ENCODE peak calls at places on chromosomes 1 and 21, in four cellular contexts. M is fibroblast of the conjunctiva, L is NCI-H774, Y is WTC11. Q is an unnamed sample.

GRCh38 chr1:229570305-229570704 is 11.8 kb upstream of the ABCB10 start:
- DNase-seq in Y (no peak), M (no peak), L (no peak), Q (no peak)

GRCh38 chr1:233614173-233614742 is 352 bp downstream of the KCNK1 start:
- DNase-seq in L (peak), M (no peak), Y (peak), Q (peak)

GRCh38 chr1:162168935-162169545 is 99.5 kb downstream of the NOS1AP start:
- DNase-seq in L (no peak), Y (no peak), M (no peak), Q (no peak)

GRCh38 chr1:67732750-67733151 is 47.8 kb downstream of the GADD45A start:
- DNase-seq in M (no peak), Y (no peak), L (no peak), Q (no peak)

GRCh38 chr1:206715552-206716518 is 31.1 kb downstream of the MAPKAPK2 start:
- DNase-seq in L (no peak), M (no peak), Y (no peak), Q (no peak)

GRCh38 chr1:152026895-152027294 is 9.9 kb downstream of the S100A11 start:
- DNase-seq in L (no peak), Y (no peak), M (no peak), Q (no peak)

GRCh38 chr1:110787328-110788071 is 85.4 kb upstream of the CD53 start:
- DNase-seq in L (no peak), M (no peak), Y (no peak), Q (no peak)

GRCh38 chr1:1212780-1213152 is 1.2 kb downstream of the TNFRSF4 start:
- DNase-seq in L (no peak), Y (no peak), M (no peak), Q (no peak)

GRCh38 chr21:46189213-46189958 is 5.1 kb upstream of the SPATC1L start:
- DNase-seq in L (no peak), Y (no peak), M (no peak), Q (no peak)

GRCh38 chr1:39779137-39779536 is 8.0 kb upstream of the OXCT2 start:
- DNase-seq in Y (no peak), L (no peak), M (no peak), Q (no peak)

GRCh38 chr1:16146888-16147614 is 8.8 kb downstream of the EPHA2 start:
- DNase-seq in Y (no peak), L (no peak), M (no peak), Q (no peak)

GRCh38 chr1:21292991-21293536 is 2.8 kb upstream of the ECE1 start:
- DNase-seq in Y (no peak), L (no peak), M (no peak), Q (no peak)

GRCh38 chr1:89836252-89836996 is 15.6 kb downstream of the LRRC8D start:
- DNase-seq in Y (no peak), L (no peak), M (no peak), Q (no peak)

GRCh38 chr1:9687876-9688582 is 36.5 kb downstream of the PIK3CD start:
- DNase-seq in Y (peak), M (no peak), L (no peak), Q (no peak)

GRCh38 chr1:76433528-76433927 is 359.0 kb downstream of the ST6GALNAC3 start:
- DNase-seq in Y (no peak), L (no peak), M (peak), Q (no peak)

GRCh38 chr1:32414186-32414886 is 20.1 kb upstream of the BSDC1 start:
- DNase-seq in L (no peak), M (no peak), Y (no peak), Q (no peak)

GRCh38 chr1:23200885-23201284 is 16.4 kb downstream of the HTR1D start:
- DNase-seq in M (no peak), Y (no peak), L (no peak), Q (no peak)

GRCh38 chr1:215631040-215631439 is 63.9 kb downstream of the KCTD3 start:
- DNase-seq in L (no peak), Y (no peak), M (no peak), Q (no peak)

GRCh38 chr1:66559517-66559916 is 25.6 kb downstream of the SGIP1 start:
- DNase-seq in M (no peak), L (no peak), Y (no peak), Q (no peak)

GRCh38 chr1:65820983-65821382 is 28.3 kb downstream of the PDE4B start:
- DNase-seq in L (no peak), Y (no peak), M (peak), Q (no peak)

GRCh38 chr1:154478639-154479038 is 23.4 kb upstream of the TDRD10 start:
- DNase-seq in M (no peak), L (no peak), Y (no peak), Q (no peak)

GRCh38 chr1:10975567-10976326 is 36.7 kb upstream of the TARDBP start:
- DNase-seq in Y (no peak), M (no peak), L (no peak), Q (no peak)

GRCh38 chr1:33563702-33564101 is 91.3 kb downstream of the ZSCAN20 start:
- DNase-seq in M (no peak), Y (no peak), L (no peak), Q (no peak)

GRCh38 chr1:9792156-9793042 is 31.4 kb downstream of the CLSTN1 start:
- DNase-seq in M (no peak), Y (peak), L (no peak), Q (peak)

GRCh38 chr1:248752119-248752931 is 3.2 kb downstream of the LYPD8 start:
- DNase-seq in L (peak), Y (no peak), M (no peak), Q (no peak)

GRCh38 chr1:94061513-94062443 is 59.2 kb downstream of the ABCA4 start:
- DNase-seq in M (peak), Y (peak), L (peak), Q (no peak)

GRCh38 chr1:212699104-212699838 is 369 bp downstream of the BATF3 start:
- DNase-seq in Y (peak), L (peak), M (no peak), Q (peak)

GRCh38 chr1:66271904-66272254 is 262.1 kb upstream of the SGIP1 start:
- DNase-seq in Y (no peak), M (no peak), L (no peak), Q (no peak)

GRCh38 chr1:61836649-61837048 is 94.4 kb downstream of the PATJ start:
- DNase-seq in L (no peak), M (no peak), Y (no peak), Q (no peak)

GRCh38 chr1:112358798-112359408 is 37.1 kb upstream of the CTTNBP2NL start:
- DNase-seq in Y (peak), L (peak), M (peak), Q (peak)

GRCh38 chr21:14479387-14479786 is 66.7 kb downstream of the SAMSN1 start:
- DNase-seq in Y (no peak), M (no peak), L (no peak), Q (no peak)

GRCh38 chr1:236471653-236472052 is 52.1 kb upstream of the LGALS8 start:
- DNase-seq in M (no peak), L (no peak), Y (no peak), Q (peak)

GRCh38 chr1:74857676-74858075 is 124.7 kb downstream of the TYW3 start:
- DNase-seq in M (no peak), L (no peak), Y (no peak), Q (no peak)

GRCh38 chr1:184610872-184611614 is 143.6 kb downstream of the EDEM3 start:
- DNase-seq in Y (no peak), L (no peak), M (no peak), Q (no peak)

GRCh38 chr1:190067592-190067991 is 410.1 kb downstream of the BRINP3 start:
- DNase-seq in Y (no peak), M (no peak), L (no peak), Q (no peak)

GRCh38 chr1:91604632-91605031 is 104.0 kb downstream of the CDC7 start:
- DNase-seq in Y (no peak), L (no peak), M (no peak), Q (no peak)